ENCODE peak calls at places on chromosomes 6 and 20, in ten cellular contexts. B is prostate gland, F is heart right ventricle, L is ovary, R is AG10803, X is hepatocyte, J is AG04449, U is AG04450, M is tibial artery, N is BE2C. S is an unnamed sample.

GRCh38 chr6:104484626-104485025 is 375.1 kb downstream of the HACE1 start:
- DNase-seq in M (no peak), R (no peak), L (no peak), U (no peak), X (no peak), B (no peak), N (no peak), F (no peak), J (no peak), S (no peak)

GRCh38 chr6:96675617-96676016 is 112.7 kb downstream of the FHL5 start:
- DNase-seq in F (no peak), U (no peak), M (no peak), R (no peak), L (no peak), X (no peak), N (no peak), B (no peak), J (no peak), S (no peak)

GRCh38 chr6:54244430-54244829 is 63.8 kb upstream of the TINAG start:
- DNase-seq in R (peak), B (no peak), X (peak), J (no peak), M (no peak), F (no peak), N (no peak), U (no peak), L (no peak), S (no peak)

GRCh38 chr20:58822748-58823730 is 27.7 kb downstream of the GNAS-AS1 start:
- DNase-seq in F (no peak), X (no peak), R (no peak), B (no peak), M (no peak), N (no peak), J (no peak), L (no peak), U (no peak), S (no peak)

GRCh38 chr6:139982652-139983051 is 608.2 kb upstream of the CITED2 start:
- DNase-seq in B (no peak), J (peak), N (peak), F (no peak), L (no peak), M (no peak), R (peak), U (no peak), X (no peak), S (no peak)

GRCh38 chr6:53794073-53794719 is 609 bp upstream of the LRRC1 start:
- DNase-seq in X (peak), R (peak), L (peak), F (peak), J (no peak), B (peak), M (peak), U (peak), N (peak), S (peak)

GRCh38 chr6:11231564-11232176 is 798 bp downstream of the NEDD9 start:
- DNase-seq in R (no peak), B (no peak), U (no peak), F (peak), M (no peak), J (no peak), N (no peak), L (no peak), X (no peak), S (no peak)

GRCh38 chr6:37868447-37868825 is 48.9 kb downstream of the ZFAND3 start:
- DNase-seq in R (peak), X (no peak), L (no peak), M (no peak), N (no peak), F (no peak), B (no peak), J (peak), U (no peak), S (no peak)

GRCh38 chr6:4291453-4292403 is 156.4 kb upstream of the ECI2 start:
- DNase-seq in J (no peak), U (no peak), L (no peak), N (no peak), B (no peak), F (no peak), M (no peak), X (peak), R (no peak), S (no peak)

GRCh38 chr20:1644101-1644962 is 13.2 kb downstream of the SIRPG start:
- DNase-seq in J (no peak), L (no peak), M (no peak), F (no peak), U (no peak), N (no peak), X (no peak), B (no peak), R (no peak), S (no peak)

GRCh38 chr6:20173833-20174796 is 38.2 kb downstream of the MBOAT1 start:
- DNase-seq in M (no peak), X (no peak), L (no peak), U (no peak), F (no peak), R (no peak), J (no peak), N (no peak), B (no peak), S (no peak)

GRCh38 chr20:12924126-12924525 is 84.6 kb upstream of the SPTLC3 start:
- DNase-seq in U (no peak), L (no peak), R (no peak), F (no peak), B (no peak), M (no peak), J (no peak), X (no peak), N (no peak), S (no peak)

GRCh38 chr20:12928358-12928754 is 80.4 kb upstream of the SPTLC3 start:
- DNase-seq in B (no peak), M (no peak), J (no peak), U (no peak), X (no peak), N (no peak), F (no peak), R (no peak), L (no peak), S (no peak)

GRCh38 chr20:12925214-12925755 is 83.5 kb upstream of the SPTLC3 start:
- DNase-seq in N (peak), J (peak), M (peak), U (peak), B (peak), F (no peak), X (peak), R (peak), L (peak), S (peak)

GRCh38 chr20:12927489-12927888 is 81.3 kb upstream of the SPTLC3 start:
- DNase-seq in M (no peak), R (no peak), X (no peak), U (no peak), B (no peak), J (no peak), F (no peak), N (no peak), L (no peak), S (no peak)

DNA sequence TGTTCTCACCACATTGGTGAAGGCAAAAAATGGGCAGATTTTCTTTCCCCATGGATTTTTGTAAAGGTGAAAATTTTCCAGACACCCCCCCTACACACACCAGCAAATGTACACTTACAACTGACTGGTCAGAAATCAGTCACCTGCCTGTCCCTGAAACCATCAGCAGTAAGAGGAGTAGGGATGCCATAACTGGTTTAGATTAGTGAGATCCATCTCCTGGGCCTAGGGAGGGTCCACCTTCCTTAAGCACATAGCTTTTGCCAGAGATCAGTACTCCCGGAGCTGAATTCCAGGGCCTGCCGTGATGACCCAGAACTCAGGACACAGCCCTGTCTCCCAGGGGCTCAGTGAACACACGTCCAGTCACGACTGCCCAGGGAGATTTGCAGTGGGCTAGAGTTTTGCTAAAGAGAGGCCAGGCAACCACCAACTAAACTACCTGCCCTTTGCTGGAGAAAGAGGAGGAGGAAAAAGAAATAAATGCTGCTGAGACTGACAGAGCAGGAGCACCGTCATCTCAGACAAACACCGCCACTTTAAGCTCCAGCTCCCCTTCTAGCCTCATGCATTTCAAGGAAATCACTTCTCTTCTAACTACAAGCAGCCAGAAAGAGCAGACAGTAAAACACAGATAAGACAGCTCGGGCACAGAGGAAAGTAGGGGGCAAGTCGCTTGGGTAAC is 82.8 kb upstream of the SPTLC3 start:
- DNase-seq in B (no peak), L (no peak), M (no peak), N (no peak), U (no peak), R (no peak), J (no peak), X (no peak), F (no peak), S (no peak)
- H3K4me3 ChIP-seq in B (no peak), L (no peak), M (no peak), N (no peak), U (no peak), R (no peak), J (no peak), X (no peak), F (no peak), S (no peak)

DNA sequence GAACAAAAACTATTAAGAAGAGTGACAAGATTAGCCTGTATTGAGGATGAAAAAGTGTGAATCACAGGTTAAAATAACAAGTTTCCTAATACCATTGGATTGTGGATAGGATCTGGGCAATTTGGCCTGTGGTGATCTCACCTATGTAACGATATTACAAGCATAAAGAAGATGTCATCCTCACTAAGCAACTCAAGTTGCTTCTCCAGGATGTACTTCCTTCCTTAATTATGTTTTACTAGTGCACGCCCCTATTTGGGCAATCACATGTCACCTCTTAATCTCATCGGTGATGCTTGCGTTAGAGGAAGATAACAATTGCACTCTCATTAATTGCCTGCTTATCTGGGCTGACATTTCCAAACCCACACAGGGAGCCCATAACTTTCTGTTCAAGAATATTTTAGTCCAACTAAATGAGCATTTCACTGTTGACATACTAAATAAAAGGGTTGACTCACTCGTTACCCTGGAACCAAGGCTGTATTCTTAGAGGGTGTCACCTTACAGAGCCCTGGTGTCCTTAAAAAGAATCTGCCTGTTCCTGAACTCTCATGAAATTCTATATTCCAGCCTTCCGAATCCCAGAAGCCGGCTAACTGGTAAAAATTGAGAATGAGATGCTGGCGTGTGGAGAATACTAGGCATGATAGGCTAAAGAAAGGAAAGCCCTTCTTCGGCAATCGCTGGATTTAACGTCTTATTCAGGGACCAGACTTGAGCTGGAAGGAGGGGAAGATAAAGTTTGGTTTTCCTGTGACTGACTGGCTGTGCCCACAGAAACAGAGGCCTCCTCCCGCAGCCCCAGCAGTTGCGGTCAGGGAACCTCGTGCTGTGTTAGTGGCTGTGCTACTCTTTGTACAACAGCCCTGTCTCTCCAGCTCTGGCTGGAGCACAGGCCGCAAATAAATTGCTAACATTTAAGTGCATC is 88.3 kb upstream of the ATXN1 start:
- DNase-seq in U (peak), M (no peak), N (no peak), R (peak), F (no peak), L (no peak), X (peak), J (peak), B (peak), S (peak)
- H3K4me3 ChIP-seq in U (no peak), M (peak), N (no peak), R (no peak), F (no peak), L (no peak), X (no peak), J (no peak), B (no peak), S (peak)

GRCh38 chr6:165556116-165556843 is 106.8 kb downstream of the PDE10A start:
- DNase-seq in M (no peak), F (no peak), N (no peak), R (no peak), J (no peak), X (no peak), B (peak), L (no peak), U (no peak), S (no peak)
- H3K4me3 ChIP-seq in M (no peak), F (no peak), N (no peak), R (no peak), J (no peak), X (no peak), B (no peak), L (no peak), U (no peak), S (no peak)

GRCh38 chr6:35736293-35736894 is 438 bp upstream of the ARMC12 start:
- DNase-seq in R (peak), X (peak), F (peak), M (peak), J (no peak), L (peak), B (peak), N (peak), U (no peak), S (peak)
- H3K4me3 ChIP-seq in R (no peak), X (no peak), F (no peak), M (no peak), J (no peak), L (no peak), B (no peak), N (no peak), U (no peak), S (no peak)

GRCh38 chr6:90293319-90293937 is 3.2 kb downstream of the BACH2 start:
- DNase-seq in L (no peak), U (no peak), B (no peak), F (no peak), R (no peak), N (no peak), X (no peak), M (no peak), J (no peak), S (no peak)
- H3K4me3 ChIP-seq in L (no peak), U (no peak), B (no peak), F (no peak), R (no peak), N (no peak), X (no peak), M (no peak), J (no peak), S (no peak)

GRCh38 chr6:113642714-113643442 is 214.3 kb upstream of the MARCKS start:
- DNase-seq in U (no peak), R (no peak), N (peak), F (no peak), J (no peak), M (no peak), X (peak), B (peak), L (no peak), S (no peak)
- H3K4me3 ChIP-seq in U (no peak), R (no peak), N (no peak), F (no peak), J (no peak), M (no peak), X (no peak), B (no peak), L (no peak), S (no peak)

GRCh38 chr6:7155871-7156579 is 48.3 kb downstream of the RREB1 start:
- DNase-seq in N (no peak), B (no peak), X (no peak), U (no peak), L (no peak), F (no peak), M (no peak), J (no peak), R (no peak), S (no peak)
- H3K4me3 ChIP-seq in N (no peak), B (no peak), X (no peak), U (no peak), L (no peak), F (no peak), M (no peak), J (no peak), R (no peak), S (no peak)

GRCh38 chr6:149484733-149485700 is at the start of gene ZC3H12D:
- DNase-seq in L (no peak), F (peak), B (no peak), M (peak), X (peak), R (peak), J (no peak), N (no peak), U (no peak), S (peak)
- H3K4me3 ChIP-seq in L (no peak), F (no peak), B (no peak), M (peak), X (no peak), R (no peak), J (no peak), N (no peak), U (no peak), S (no peak)

GRCh38 chr6:75350156-75350555 is 65.6 kb upstream of the TMEM30A start:
- DNase-seq in R (no peak), U (no peak), M (no peak), X (no peak), L (no peak), J (no peak), N (no peak), B (no peak), F (no peak), S (no peak)

GRCh38 chr6:75350808-75351207 is 66.2 kb upstream of the TMEM30A start:
- DNase-seq in R (no peak), M (no peak), X (no peak), U (no peak), B (no peak), F (no peak), J (no peak), N (no peak), L (no peak), S (no peak)

GRCh38 chr6:75349262-75349984 is 64.8 kb upstream of the TMEM30A start:
- DNase-seq in R (no peak), L (peak), U (no peak), J (no peak), X (peak), M (no peak), N (peak), F (peak), B (no peak), S (no peak)

GRCh38 chr6:75347797-75348610 is 63.4 kb upstream of the TMEM30A start:
- DNase-seq in R (no peak), N (no peak), X (peak), L (no peak), J (peak), M (no peak), U (no peak), B (no peak), F (no peak), S (no peak)

GRCh38 chr6:75348882-75349261 is 64.3 kb upstream of the TMEM30A start:
- DNase-seq in B (no peak), J (no peak), F (no peak), L (no peak), M (no peak), U (no peak), X (no peak), N (no peak), R (no peak), S (no peak)
- H3K4me3 ChIP-seq in B (no peak), J (no peak), F (no peak), L (peak), M (peak), U (no peak), X (no peak), N (peak), R (no peak), S (peak)